ENCODE peak calls at places on chromosome 5, in eight cellular contexts. U is right cardiac atrium; Y is AG04450; Z is body of pancreas; J is SK-N-SH; T is breast epithelium; N is esophagus squamous epithelium; L is effector memory CD4-positive, alpha-beta T cell. V is an unnamed sample.
A peak's percentile ranks its signal among the peaks of the same experiment; 100 is the strongest.

GRCh38 chr5:171595801-171596231 is 176.4 kb downstream of the FGF18 start:
- DNase-seq in Y (peak; percentile 77), L (no peak), Z (no peak), U (no peak), J (no peak), T (no peak), N (no peak), V (no peak)

GRCh38 chr5:123868267-123868666 is 356.3 kb downstream of the CSNK1G3 start:
- DNase-seq in J (no peak), L (no peak), N (no peak), U (no peak), Z (peak; percentile 12), T (no peak), Y (no peak), V (no peak)

GRCh38 chr5:173242675-173243085 is 7.7 kb upstream of the NKX2-5 start:
- DNase-seq in N (no peak), Z (no peak), Y (no peak), U (peak; percentile 62), J (peak; percentile 68), L (no peak), T (no peak), V (no peak)

GRCh38 chr5:73485715-73486114 is 12.5 kb upstream of the BTF3 start:
- DNase-seq in J (no peak), Y (peak; percentile 18), Z (no peak), N (no peak), T (no peak), L (no peak), U (no peak), V (no peak)

GRCh38 chr5:123044926-123045617 is 8.5 kb upstream of the PPIC start:
- DNase-seq in L (no peak), N (no peak), Y (no peak), T (no peak), Z (no peak), U (no peak), J (no peak), V (no peak)

GRCh38 chr5:124764585-124764984 is 18.1 kb upstream of the ZNF608 start:
- DNase-seq in L (no peak), Z (no peak), T (no peak), U (no peak), J (no peak), N (no peak), Y (no peak), V (no peak)

GRCh38 chr5:121121786-121122185 is 657.7 kb downstream of the PRR16 start:
- DNase-seq in N (no peak), L (no peak), J (no peak), Y (no peak), Z (no peak), U (no peak), T (no peak), V (no peak)

GRCh38 chr5:159518361-159518760 is 188.1 kb upstream of the IL12B start:
- DNase-seq in L (no peak), Y (no peak), Z (peak; percentile 10), J (no peak), T (no peak), U (no peak), N (no peak), V (no peak)

GRCh38 chr5:33925278-33925677 is 10.9 kb upstream of the RXFP3 start:
- DNase-seq in T (no peak), U (no peak), L (no peak), J (no peak), Z (no peak), N (no peak), Y (no peak), V (no peak)

GRCh38 chr5:139458580-139459407 is 3.7 kb downstream of the ECSCR start:
- DNase-seq in T (no peak), Y (no peak), N (no peak), J (no peak), Z (peak; percentile 48), L (peak; percentile 72), U (peak; percentile 78), V (peak; percentile 68)

GRCh38 chr5:150762216-150762615 is 3.4 kb upstream of the DCTN4 start:
- DNase-seq in N (no peak), Z (no peak), U (no peak), J (no peak), T (no peak), L (no peak), Y (no peak), V (no peak)

GRCh38 chr5:151600069-151600665 is 9.0 kb upstream of the FAT2 start:
- DNase-seq in Y (no peak), J (no peak), L (no peak), N (no peak), U (no peak), Z (no peak), T (no peak), V (no peak)

GRCh38 chr5:124856726-124857125 is 110.3 kb upstream of the ZNF608 start:
- DNase-seq in N (no peak), L (no peak), Y (no peak), Z (no peak), T (no peak), J (no peak), U (no peak), V (no peak)

GRCh38 chr5:159022178-159022556 is 77.5 kb downstream of the EBF1 start:
- DNase-seq in Z (peak; percentile 38), Y (peak; percentile 55), U (peak; percentile 83), L (no peak), T (no peak), N (no peak), J (peak; percentile 70), V (no peak)

GRCh38 chr5:118007262-118007661 is 981.1 kb downstream of the DTWD2 start:
- DNase-seq in T (no peak), L (no peak), U (no peak), J (no peak), N (no peak), Z (no peak), Y (no peak), V (no peak)

GRCh38 chr5:175840050-175840841 is 31.1 kb upstream of the CPLX2 start:
- DNase-seq in Z (no peak), J (no peak), L (no peak), Y (no peak), N (no peak), U (no peak), T (no peak), V (no peak)

GRCh38 chr5:6920628-6921256 is 207.5 kb downstream of the TENT4A start:
- DNase-seq in Y (no peak), J (no peak), T (no peak), U (no peak), Z (no peak), N (no peak), L (no peak), V (no peak)

GRCh38 chr5:157549283-157549629 is 26.3 kb downstream of the ADAM19 start:
- DNase-seq in Y (no peak), Z (no peak), L (no peak), N (no peak), U (no peak), T (no peak), J (no peak), V (no peak)

GRCh38 chr5:157116483-157116954 is 7.7 kb upstream of the HAVCR2 start:
- DNase-seq in J (no peak), N (no peak), Z (no peak), T (no peak), L (no peak), Y (no peak), U (no peak), V (no peak)

GRCh38 chr5:96004754-96005153 is 43.1 kb upstream of the ELL2 start:
- DNase-seq in U (no peak), Y (no peak), Z (no peak), L (no peak), N (no peak), J (no peak), T (no peak), V (no peak)

GRCh38 chr5:102902647-102903046 is 147.5 kb downstream of the PAM start:
- DNase-seq in Z (no peak), U (no peak), L (no peak), T (no peak), J (no peak), N (no peak), Y (no peak), V (no peak)

GRCh38 chr5:42952575-42952974 is 87.5 kb downstream of the ANXA2R start:
- DNase-seq in Z (no peak), T (no peak), J (no peak), Y (no peak), L (no peak), U (no peak), N (no peak), V (no peak)
- H3K4me3 ChIP-seq in Z (no peak overlapping the region), T (peak overlapping the region; percentile 85), J (no peak overlapping the region), Y (peak overlapping the region; percentile 64), L (peak overlapping the region; percentile 64), U (peak overlapping the region; percentile 55), N (peak overlapping the region; percentile 53), V (peak overlapping the region; percentile 97)

DNA sequence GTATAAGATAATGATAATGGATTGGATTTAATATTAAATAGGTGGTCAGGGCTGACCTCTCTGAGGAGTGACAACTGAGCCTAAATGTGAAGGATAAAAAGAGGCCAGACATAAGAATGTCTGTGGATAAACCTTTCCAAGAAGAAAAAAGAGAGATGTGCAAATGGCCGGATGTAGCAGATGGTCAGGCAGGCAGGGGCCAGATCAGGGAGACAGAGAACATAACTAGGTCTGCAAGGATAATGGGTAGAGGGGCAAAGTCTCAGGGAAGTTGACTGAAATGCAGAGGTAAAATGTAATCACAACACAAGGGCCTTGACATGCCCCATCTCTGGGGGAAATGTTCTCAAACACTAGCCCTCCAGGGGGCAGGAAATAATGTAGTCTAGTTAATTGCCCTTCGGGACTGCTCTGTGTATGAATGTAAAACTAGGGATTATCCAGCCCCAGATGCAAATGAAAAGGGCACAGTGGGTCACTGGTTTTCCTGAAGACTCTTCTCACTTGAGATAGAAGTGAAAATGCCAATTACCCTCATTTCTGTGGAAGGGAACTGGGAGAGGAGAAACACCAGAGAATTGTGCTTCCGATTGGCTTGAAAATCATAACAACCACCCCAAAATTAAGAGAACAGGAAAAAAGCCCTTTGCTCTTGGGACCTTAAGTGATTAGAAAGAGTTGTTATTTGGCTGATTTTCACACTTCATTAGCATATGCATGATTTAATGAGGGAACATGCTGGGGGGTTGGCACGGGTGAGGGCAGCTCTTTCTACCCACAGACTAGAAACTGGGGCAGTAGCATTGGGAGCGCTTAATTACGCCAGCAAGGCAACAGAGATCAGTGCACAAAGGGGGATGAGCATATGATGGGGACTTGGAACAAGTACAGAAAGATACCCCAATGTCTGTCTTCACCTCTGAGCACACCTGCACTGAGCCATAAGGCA is 88.6 kb downstream of the PPP2R2B start:
- DNase-seq in J (no peak), T (no peak), L (no peak), N (no peak), Z (no peak), Y (no peak), U (no peak), V (no peak)
- H3K27ac ChIP-seq in J (no peak overlapping the region), T (no peak overlapping the region), L (no peak overlapping the region), N (no peak overlapping the region), Z (no peak overlapping the region), Y (no peak overlapping the region), U (no peak overlapping the region), V (no peak overlapping the region)

GRCh38 chr5:144205141-144205551 is 34.5 kb downstream of the KCTD16 start:
- DNase-seq in Y (no peak), N (no peak), L (no peak), J (peak; percentile 65), U (peak; percentile 61), T (no peak), Z (peak; percentile 60), V (no peak)
- H3K4me3 ChIP-seq in Y (peak overlapping the region; percentile 55), N (no peak overlapping the region), L (no peak overlapping the region), J (peak overlapping the region; percentile 51), U (peak overlapping the region; percentile 0), T (peak overlapping the region; percentile 50), Z (peak overlapping the region; percentile 55), V (no peak overlapping the region)

DNA sequence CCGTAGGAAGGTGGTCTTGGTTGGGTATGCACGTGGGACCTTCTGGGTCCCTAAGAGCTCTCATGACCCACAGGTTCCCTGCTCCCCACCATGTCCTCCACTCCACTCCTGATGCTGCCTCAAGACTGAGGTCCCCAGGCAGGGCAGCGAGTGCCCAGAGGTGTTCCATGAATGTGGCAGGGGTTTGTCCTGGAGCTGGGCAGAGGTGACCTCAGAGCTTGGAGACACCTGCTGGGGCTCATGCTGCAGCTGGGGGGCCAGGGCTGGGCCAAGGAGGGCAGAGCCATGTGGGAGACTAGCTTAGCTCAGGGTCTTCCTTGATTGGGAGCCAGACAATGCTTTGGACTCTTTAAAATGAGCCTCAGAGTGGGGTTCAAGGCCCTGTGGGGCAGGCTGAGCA is 74.0 kb upstream of the PITX1 start:
- DNase-seq in J (no peak), T (no peak), N (no peak), L (no peak), U (no peak), Y (no peak), Z (no peak), V (no peak)
- H3K27ac ChIP-seq in J (no peak overlapping the region), T (no peak overlapping the region), N (no peak overlapping the region), L (no peak overlapping the region), U (no peak overlapping the region), Y (no peak overlapping the region), Z (no peak overlapping the region), V (no peak overlapping the region)

V was measured in CD8-positive, alpha-beta memory T cell.